ENCODE peak calls at places on chromosomes 7 and 10, in four cellular contexts. N, E, P and M are unnamed samples.

GRCh38 chr10:70910486-70911350 is 22.4 kb upstream of the PCBD1 start:
- DNase-seq in E (no peak), N (no peak), P (no peak), M (no peak)

GRCh38 chr7:42692609-42693008 is 219.3 kb downstream of the C7orf25 start:
- DNase-seq in E (no peak), N (peak), P (no peak), M (peak)

GRCh38 chr7:132377703-132378584 is 198.3 kb downstream of the PLXNA4 start:
- DNase-seq in E (no peak), N (no peak), P (no peak), M (no peak)

GRCh38 chr10:58967551-58968418 is 208.7 kb upstream of the PHYHIPL start:
- DNase-seq in P (no peak), E (no peak), N (no peak), M (no peak)

GRCh38 chr7:47992446-47992845 is 13.0 kb upstream of the HUS1 start:
- DNase-seq in N (no peak), P (no peak), E (no peak), M (no peak)

GRCh38 chr7:130162196-130162595 is 43.0 kb downstream of the TMEM209 start:
- DNase-seq in E (no peak), P (no peak), N (no peak), M (no peak)

GRCh38 chr10:129950651-129951050 is 13.4 kb downstream of the EBF3 start:
- DNase-seq in N (no peak), P (no peak), E (no peak), M (no peak)

GRCh38 chr7:100171087-100171681 is 2.8 kb upstream of the GAL3ST4 start:
- DNase-seq in N (no peak), P (no peak), E (no peak), M (no peak)

GRCh38 chr10:112461029-112461887 is 14.2 kb downstream of the VTI1A start:
- DNase-seq in E (no peak), N (peak), P (no peak), M (peak)

GRCh38 chr7:121323515-121323914 is 5.3 kb upstream of the WNT16 start:
- DNase-seq in P (no peak), N (peak), E (no peak), M (no peak)

GRCh38 chr7:34849163-34849960 is 187.9 kb downstream of the DPY19L1 start:
- DNase-seq in N (peak), E (no peak), P (no peak), M (peak)

GRCh38 chr7:151897201-151897711 is 20.3 kb upstream of the PRKAG2 start:
- DNase-seq in E (no peak), N (no peak), P (no peak), M (no peak)

GRCh38 chr7:34991938-34992840 is 45.1 kb downstream of the DPY19L1 start:
- DNase-seq in N (peak), P (no peak), E (no peak), M (peak)

GRCh38 chr10:128463991-128464755 is 337.9 kb upstream of the MKI67 start:
- DNase-seq in P (peak), E (peak), N (peak), M (peak)

GRCh38 chr7:129052441-129052840 is 2.5 kb downstream of the TNPO3 start:
- DNase-seq in E (no peak), N (no peak), P (no peak), M (no peak)